ENCODE peak calls at places on chromosomes 5 and 9, in five cellular contexts. One of them, this sample, is unnamed. For H3K4me1, the result is how much of the 10 kb centered on the place peaks cover.

GRCh38 chr5:107373511-107374263 is 297.1 kb downstream of the EFNA5 start:
- DNase-seq in colonic mucosa: no peak
- DNase-seq in neuronal stem cell: no peak
- DNase-seq in body of pancreas: no peak
- DNase-seq in pancreas: no peak
- DNase-seq in this sample: no peak

GRCh38 chr5:159003045-159004030 is 96.4 kb downstream of the EBF1 start:
- DNase-seq in colonic mucosa: no peak
- DNase-seq in neuronal stem cell: no peak
- DNase-seq in body of pancreas: no peak
- DNase-seq in pancreas: no peak
- DNase-seq in this sample: no peak

GRCh38 chr5:54886866-54887265 is 98.5 kb downstream of the ESM1 start:
- DNase-seq in colonic mucosa: no peak
- DNase-seq in neuronal stem cell: no peak
- DNase-seq in body of pancreas: no peak
- DNase-seq in pancreas: no peak
- DNase-seq in this sample: no peak

GRCh38 chr5:140041492-140042421 is 1.3 kb downstream of the NRG2 start:
- DNase-seq in colonic mucosa: peak
- DNase-seq in neuronal stem cell: no peak
- DNase-seq in body of pancreas: peak
- DNase-seq in pancreas: peak
- DNase-seq in this sample: peak

GRCh38 chr9:111348821-111349271 is 18.8 kb upstream of the OR2K2 start:
- DNase-seq in colonic mucosa: peak
- DNase-seq in neuronal stem cell: no peak
- DNase-seq in body of pancreas: no peak
- DNase-seq in pancreas: no peak
- DNase-seq in this sample: no peak

GRCh38 chr9:27377147-27377807 is 80.3 kb upstream of the EQTN start:
- DNase-seq in colonic mucosa: no peak
- DNase-seq in neuronal stem cell: no peak
- DNase-seq in body of pancreas: no peak
- DNase-seq in pancreas: no peak
- DNase-seq in this sample: no peak

GRCh38 chr9:27413507-27414214 is 110.4 kb upstream of the IFNK start:
- DNase-seq in colonic mucosa: no peak
- DNase-seq in neuronal stem cell: no peak
- DNase-seq in body of pancreas: no peak
- DNase-seq in pancreas: no peak
- DNase-seq in this sample: no peak

GRCh38 chr5:54701179-54701578 is 183.6 kb downstream of the SNX18 start:
- DNase-seq in colonic mucosa: no peak
- DNase-seq in neuronal stem cell: no peak
- DNase-seq in body of pancreas: peak
- DNase-seq in pancreas: no peak
- DNase-seq in this sample: no peak

GRCh38 chr9:9552665-9553064 is 1060.1 kb downstream of the PTPRD start:
- DNase-seq in colonic mucosa: no peak
- DNase-seq in neuronal stem cell: no peak
- DNase-seq in body of pancreas: no peak
- DNase-seq in pancreas: no peak
- DNase-seq in this sample: no peak

GRCh38 chr9:96069821-96070220 is 194.3 kb downstream of the ERCC6L2 start:
- DNase-seq in colonic mucosa: no peak
- DNase-seq in neuronal stem cell: no peak
- DNase-seq in body of pancreas: no peak
- DNase-seq in pancreas: no peak
- DNase-seq in this sample: no peak

GRCh38 chr5:10355071-10355889 is 1.8 kb downstream of the MARCHF6 start:
- DNase-seq in colonic mucosa: no peak
- DNase-seq in neuronal stem cell: no peak
- DNase-seq in body of pancreas: no peak
- DNase-seq in pancreas: no peak
- DNase-seq in this sample: no peak

GRCh38 chr9:306907-307306 is 92.2 kb downstream of the DOCK8 start:
- DNase-seq in colonic mucosa: peak
- DNase-seq in neuronal stem cell: no peak
- DNase-seq in body of pancreas: peak
- DNase-seq in pancreas: no peak
- DNase-seq in this sample: no peak

GRCh38 chr9:127210851-127211730 is 53.5 kb upstream of the GARNL3 start:
- DNase-seq in colonic mucosa: no peak
- DNase-seq in neuronal stem cell: no peak
- DNase-seq in body of pancreas: no peak
- DNase-seq in pancreas: peak
- DNase-seq in this sample: no peak

GRCh38 chr5:16669776-16670175 is 53.0 kb upstream of the RETREG1 start:
- DNase-seq in colonic mucosa: no peak
- DNase-seq in neuronal stem cell: no peak
- DNase-seq in body of pancreas: no peak
- DNase-seq in pancreas: no peak
- DNase-seq in this sample: no peak

GRCh38 chr9:112380771-112381181 is 868 bp downstream of the HSDL2 start:
- DNase-seq in colonic mucosa: no peak
- DNase-seq in neuronal stem cell: no peak
- DNase-seq in body of pancreas: peak
- DNase-seq in pancreas: no peak
- DNase-seq in this sample: no peak

GRCh38 chr9:121819511-121820231 is 168.2 kb downstream of the DAB2IP start:
- DNase-seq in colonic mucosa: no peak
- DNase-seq in neuronal stem cell: peak
- DNase-seq in body of pancreas: no peak
- DNase-seq in pancreas: no peak
- DNase-seq in this sample: no peak

GRCh38 chr5:121430538-121430937 is 421.1 kb upstream of the FTMT start:
- DNase-seq in colonic mucosa: no peak
- DNase-seq in neuronal stem cell: no peak
- DNase-seq in body of pancreas: no peak
- DNase-seq in pancreas: no peak
- DNase-seq in this sample: no peak

GRCh38 chr5:151682751-151683331 is 3.9 kb downstream of the SPARC start:
- DNase-seq in colonic mucosa: no peak
- DNase-seq in neuronal stem cell: no peak
- DNase-seq in body of pancreas: no peak
- DNase-seq in pancreas: no peak
- DNase-seq in this sample: no peak

GRCh38 chr5:34656001-34656699 is at the start of gene RAI14:
- DNase-seq in colonic mucosa: peak
- DNase-seq in neuronal stem cell: peak
- DNase-seq in body of pancreas: peak
- DNase-seq in pancreas: peak
- DNase-seq in this sample: peak

GRCh38 chr9:38358390-38359296 is 33.9 kb upstream of the ALDH1B1 start:
- DNase-seq in colonic mucosa: no peak
- DNase-seq in neuronal stem cell: no peak
- DNase-seq in body of pancreas: no peak
- DNase-seq in pancreas: no peak
- DNase-seq in this sample: no peak

GRCh38 chr5:68265822-68266395 is 50.4 kb downstream of the PIK3R1 start:
- DNase-seq in colonic mucosa: no peak
- DNase-seq in neuronal stem cell: no peak
- DNase-seq in body of pancreas: no peak
- DNase-seq in pancreas: no peak
- DNase-seq in this sample: no peak

GRCh38 chr5:23466401-23466886 is 41.0 kb upstream of the PRDM9 start:
- DNase-seq in colonic mucosa: no peak
- DNase-seq in neuronal stem cell: no peak
- DNase-seq in body of pancreas: no peak
- DNase-seq in pancreas: no peak
- DNase-seq in this sample: no peak

GRCh38 chr9:115207003-115207837 is 89.3 kb upstream of the TNC start:
- DNase-seq in colonic mucosa: no peak
- DNase-seq in neuronal stem cell: no peak
- DNase-seq in body of pancreas: no peak
- DNase-seq in pancreas: no peak
- DNase-seq in this sample: no peak

GRCh38 chr5:96883871-96884270 is 7.6 kb downstream of the ERAP2 start:
- DNase-seq in colonic mucosa: no peak
- DNase-seq in neuronal stem cell: no peak
- DNase-seq in body of pancreas: no peak
- DNase-seq in pancreas: no peak
- DNase-seq in this sample: no peak

GRCh38 chr5:96881511-96882115 is 5.3 kb downstream of the ERAP2 start:
- DNase-seq in colonic mucosa: no peak
- DNase-seq in neuronal stem cell: no peak
- DNase-seq in body of pancreas: no peak
- DNase-seq in pancreas: no peak
- DNase-seq in this sample: no peak

GRCh38 chr5:96884995-96885394 is 8.7 kb downstream of the ERAP2 start:
- DNase-seq in colonic mucosa: no peak
- DNase-seq in neuronal stem cell: no peak
- DNase-seq in body of pancreas: no peak
- DNase-seq in pancreas: no peak
- DNase-seq in this sample: no peak

GRCh38 chr5:96876292-96876850 is at the start of gene ERAP2:
- DNase-seq in colonic mucosa: peak
- DNase-seq in neuronal stem cell: no peak
- DNase-seq in body of pancreas: no peak
- DNase-seq in pancreas: no peak
- DNase-seq in this sample: no peak

DNA sequence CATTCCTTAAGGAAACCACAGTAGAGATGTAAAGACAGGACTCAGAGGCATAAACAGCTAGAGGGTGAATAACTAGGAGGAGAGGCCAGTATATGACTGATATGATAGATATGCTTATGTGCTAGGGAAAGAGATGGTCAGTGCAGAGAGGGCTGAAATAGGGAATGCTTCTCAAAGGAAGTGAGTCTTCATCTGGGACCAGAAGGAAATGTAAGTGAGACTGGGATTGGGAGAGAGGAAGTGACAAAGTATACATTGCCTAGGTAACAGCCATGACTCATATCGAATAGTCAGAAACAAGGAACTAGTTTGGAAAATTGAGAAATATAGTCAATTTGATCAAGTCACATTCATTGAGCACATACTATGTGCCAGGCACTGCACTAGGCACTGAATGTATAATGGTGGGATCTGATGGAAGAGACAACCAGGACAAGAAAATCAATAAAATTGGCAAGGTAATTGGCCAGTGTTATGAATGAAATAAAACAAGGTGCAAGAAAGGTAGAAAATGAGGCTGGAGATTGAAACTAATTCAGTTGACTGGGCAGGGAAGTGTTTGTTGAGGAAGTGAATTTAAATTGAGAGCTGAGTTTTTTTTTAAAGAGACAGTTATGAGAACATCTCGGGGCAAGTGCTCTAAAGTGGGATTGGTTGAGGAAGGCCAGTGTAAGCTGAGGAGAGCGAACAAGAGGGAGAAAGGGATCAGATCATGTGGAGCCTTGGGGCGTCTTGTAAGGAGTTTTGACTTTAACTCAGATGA is 4.3 kb downstream of the ERAP2 start:
- DNase-seq in colonic mucosa: no peak
- DNase-seq in neuronal stem cell: no peak
- DNase-seq in body of pancreas: no peak
- DNase-seq in pancreas: no peak
- DNase-seq in this sample: no peak
- H3K4me1 ChIP-seq in colonic mucosa: under half
- H3K4me1 ChIP-seq in neuronal stem cell: under half
- H3K4me1 ChIP-seq in body of pancreas: under half
- H3K4me1 ChIP-seq in pancreas: under half
- H3K4me1 ChIP-seq in this sample: under half

DNA sequence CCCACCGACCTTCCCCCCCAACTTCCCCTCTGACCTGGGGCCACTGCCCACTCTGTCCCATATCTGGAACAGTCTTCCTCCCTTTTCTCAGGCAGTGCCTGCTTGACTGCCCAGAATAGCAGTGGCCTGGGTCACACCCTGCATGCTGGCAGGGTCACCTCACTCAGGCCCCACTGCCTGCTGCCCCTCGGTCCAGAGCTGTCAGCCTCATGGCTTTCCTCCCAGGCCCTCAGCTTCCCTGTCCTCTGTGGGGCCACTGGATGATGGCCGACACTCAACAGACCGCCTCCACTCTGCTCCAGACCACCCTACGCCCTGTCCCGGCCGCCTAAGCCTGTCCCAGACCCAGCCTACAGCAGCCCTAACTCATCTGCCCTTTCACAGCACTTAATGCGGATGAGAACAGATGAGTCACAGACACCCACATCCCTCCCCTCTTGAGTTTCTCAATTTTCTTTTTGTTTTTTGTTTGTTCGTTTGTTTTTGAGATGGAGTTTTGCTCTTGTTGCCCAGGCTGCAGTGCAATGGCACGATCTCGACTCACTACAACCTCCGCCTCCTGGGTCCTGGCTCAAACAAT is 5.9 kb downstream of the PNPLA7 start:
- DNase-seq in colonic mucosa: no peak
- DNase-seq in neuronal stem cell: no peak
- DNase-seq in body of pancreas: no peak
- DNase-seq in pancreas: no peak
- DNase-seq in this sample: no peak
- H3K27ac ChIP-seq in colonic mucosa: no peak
- H3K27ac ChIP-seq in neuronal stem cell: no peak
- H3K27ac ChIP-seq in body of pancreas: no peak
- H3K27ac ChIP-seq in pancreas: no peak
- H3K27ac ChIP-seq in this sample: no peak

DNA sequence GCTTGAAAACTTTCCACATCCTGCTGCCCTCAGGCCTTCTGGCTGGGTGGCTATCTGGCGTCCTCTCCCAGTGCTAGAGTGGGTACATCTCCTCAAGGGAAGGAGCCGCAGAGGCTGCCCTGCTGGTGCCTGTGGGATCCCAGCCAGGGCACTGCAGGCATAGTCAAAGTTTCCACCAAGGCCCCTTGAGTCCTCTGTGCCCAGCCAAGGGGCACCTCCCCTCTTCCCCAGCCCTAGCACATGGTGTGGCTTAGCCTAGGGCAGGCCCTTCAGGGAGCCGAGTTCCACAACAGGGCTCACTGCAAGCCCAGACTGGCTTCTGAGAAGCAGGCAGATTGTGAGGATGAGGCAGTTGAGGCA is 103.2 kb downstream of the RGS3 start:
- DNase-seq in colonic mucosa: no peak
- DNase-seq in neuronal stem cell: no peak
- DNase-seq in body of pancreas: peak
- DNase-seq in pancreas: peak
- DNase-seq in this sample: no peak
- H3K4me1 ChIP-seq in colonic mucosa: under half
- H3K4me1 ChIP-seq in neuronal stem cell: under half
- H3K4me1 ChIP-seq in body of pancreas: half or more
- H3K4me1 ChIP-seq in pancreas: under half
- H3K4me1 ChIP-seq in this sample: under half

GRCh38 chr5:117692606-117693005 is 1118.0 kb upstream of the SEMA6A start:
- DNase-seq in colonic mucosa: no peak
- DNase-seq in neuronal stem cell: no peak
- DNase-seq in body of pancreas: no peak
- DNase-seq in pancreas: no peak
- DNase-seq in this sample: no peak

GRCh38 chr5:117690603-117691002 is 1116.0 kb upstream of the SEMA6A start:
- DNase-seq in colonic mucosa: no peak
- DNase-seq in neuronal stem cell: no peak
- DNase-seq in body of pancreas: no peak
- DNase-seq in pancreas: no peak
- DNase-seq in this sample: no peak

DNA sequence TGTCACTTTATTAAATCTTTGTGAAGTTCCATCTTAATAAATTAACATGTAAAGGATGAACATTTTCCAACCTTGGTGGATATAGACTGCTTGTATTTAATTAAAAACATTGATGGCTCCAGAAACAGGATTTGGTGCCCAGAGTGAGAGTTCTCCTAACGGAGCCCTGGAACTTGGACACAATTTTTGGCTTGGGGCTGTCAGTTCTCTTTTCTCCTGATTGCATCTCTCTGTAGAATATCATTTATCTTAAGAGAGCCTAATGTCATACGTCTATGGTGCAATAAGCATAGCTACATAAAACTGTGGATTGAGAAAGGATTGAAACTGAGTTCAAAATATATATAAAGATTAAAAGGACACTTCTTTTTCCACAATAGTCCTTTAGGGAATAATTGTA is 1116.7 kb upstream of the SEMA6A start:
- DNase-seq in colonic mucosa: no peak
- DNase-seq in neuronal stem cell: no peak
- DNase-seq in body of pancreas: no peak
- DNase-seq in pancreas: no peak
- DNase-seq in this sample: no peak
- H3K27ac ChIP-seq in colonic mucosa: no peak
- H3K27ac ChIP-seq in neuronal stem cell: no peak
- H3K27ac ChIP-seq in body of pancreas: no peak
- H3K27ac ChIP-seq in pancreas: no peak
- H3K27ac ChIP-seq in this sample: no peak

This sample was measured in right lobe of liver.